ENCODE peak calls at places on chromosomes 11 and 22, in seven cellular contexts. S, D, K, P, M, O and Z are unnamed samples.

GRCh38 chr11:69378303-69379141 is 84.6 kb downstream of the MYEOV start:
- DNase-seq in S (no peak), D (no peak), K (no peak), P (peak), M (no peak), O (no peak), Z (no peak)

GRCh38 chr11:10885703-10886363 is 28.0 kb upstream of the ZBED5 start:
- DNase-seq in S (peak), D (no peak), K (no peak), P (no peak), M (no peak), O (no peak), Z (no peak)

GRCh38 chr11:64864473-64865285 is 13.7 kb downstream of the EHD1 start:
- DNase-seq in S (no peak), D (peak), K (peak), P (peak), M (no peak), O (no peak), Z (peak)

GRCh38 chr11:75376175-75376574 is 23.1 kb upstream of the RPS3 start:
- DNase-seq in S (no peak), D (no peak), K (no peak), P (no peak), M (no peak), O (no peak), Z (no peak)

GRCh38 chr22:49334976-49335375 is 492.7 kb downstream of the BRD1 start:
- DNase-seq in S (no peak), D (no peak), K (no peak), P (no peak), M (no peak), O (peak), Z (no peak)

GRCh38 chr22:41925783-41926460 is 684 bp downstream of the TNFRSF13C start:
- DNase-seq in S (peak), D (no peak), K (peak), P (no peak), M (peak), O (peak), Z (peak)

GRCh38 chr22:23128269-23129108 is 13.3 kb downstream of the RSPH14 start:
- DNase-seq in S (peak), D (peak), K (peak), P (peak), M (peak), O (peak), Z (peak)

GRCh38 chr11:100980156-100980555 is 149.5 kb downstream of the PGR start:
- DNase-seq in S (peak), D (no peak), K (no peak), P (no peak), M (no peak), O (no peak), Z (no peak)

GRCh38 chr22:40728731-40729189 is 49.5 kb downstream of the MCHR1 start:
- DNase-seq in S (no peak), D (no peak), K (no peak), P (no peak), M (no peak), O (peak), Z (no peak)

GRCh38 chr11:7564803-7565202 is 51.0 kb downstream of the PPFIBP2 start:
- DNase-seq in S (no peak), D (no peak), K (no peak), P (no peak), M (no peak), O (no peak), Z (no peak)

GRCh38 chr11:108115495-108116140 is 5.7 kb upstream of the ACAT1 start:
- DNase-seq in S (peak), D (peak), K (peak), P (peak), M (peak), O (peak), Z (peak)

GRCh38 chr11:117226388-117227385 is 5.2 kb downstream of the PCSK7 start:
- DNase-seq in S (peak), D (peak), K (peak), P (no peak), M (peak), O (peak), Z (peak)

GRCh38 chr11:59437770-59438169 is 1.5 kb downstream of the OR5A1 start:
- DNase-seq in S (no peak), D (no peak), K (no peak), P (no peak), M (no peak), O (no peak), Z (no peak)

GRCh38 chr11:3060436-3061025 is 3.3 kb upstream of the CARS1 start:
- DNase-seq in S (no peak), D (no peak), K (no peak), P (no peak), M (no peak), O (no peak), Z (no peak)

GRCh38 chr22:32950366-32950765 is 107.8 kb downstream of the SYN3 start:
- DNase-seq in S (no peak), D (no peak), K (no peak), P (no peak), M (no peak), O (no peak), Z (no peak)

GRCh38 chr11:8671242-8671641 is 11.2 kb downstream of the TRIM66 start:
- DNase-seq in S (peak), D (peak), K (peak), P (no peak), M (peak), O (no peak), Z (peak)

GRCh38 chr11:48019230-48019584 is 38.8 kb downstream of the PTPRJ start:
- DNase-seq in S (no peak), D (no peak), K (no peak), P (no peak), M (no peak), O (no peak), Z (no peak)

GRCh38 chr11:75558939-75559843 is 2.9 kb upstream of the SERPINH1 start:
- DNase-seq in S (no peak), D (peak), K (no peak), P (no peak), M (no peak), O (no peak), Z (peak)

GRCh38 chr11:44629732-44630345 is 64.4 kb downstream of the CD82 start:
- DNase-seq in S (no peak), D (no peak), K (no peak), P (no peak), M (no peak), O (peak), Z (no peak)

GRCh38 chr11:22656128-22656527 is 10.3 kb upstream of the GAS2 start:
- DNase-seq in S (no peak), D (no peak), K (no peak), P (no peak), M (no peak), O (no peak), Z (no peak)

GRCh38 chr11:118434123-118434552 is 2.2 kb upstream of the KMT2A start:
- DNase-seq in S (no peak), D (no peak), K (no peak), P (no peak), M (no peak), O (no peak), Z (no peak)

GRCh38 chr11:59062602-59063529 is 23.2 kb upstream of the GLYATL1B start:
- DNase-seq in S (peak), D (no peak), K (no peak), P (no peak), M (no peak), O (no peak), Z (no peak)

GRCh38 chr11:19087658-19088057 is 27.1 kb upstream of the MRGPRX2 start:
- DNase-seq in S (no peak), D (no peak), K (no peak), P (no peak), M (no peak), O (no peak), Z (no peak)

GRCh38 chr11:105838668-105839403 is 183.2 kb downstream of the MSANTD4 start:
- DNase-seq in S (no peak), D (no peak), K (no peak), P (no peak), M (no peak), O (no peak), Z (no peak)

GRCh38 chr11:110711776-110712642 is at the start of gene ARHGAP20:
- DNase-seq in S (peak), D (peak), K (peak), P (peak), M (peak), O (peak), Z (peak)

GRCh38 chr11:36463781-36464180 is 46.3 kb downstream of the TRAF6 start:
- DNase-seq in S (no peak), D (no peak), K (no peak), P (no peak), M (no peak), O (no peak), Z (no peak)

GRCh38 chr11:91513734-91514133 is 710.9 kb upstream of the FAT3 start:
- DNase-seq in S (peak), D (no peak), K (no peak), P (no peak), M (no peak), O (no peak), Z (no peak)

GRCh38 chr11:102177974-102178631 is 67.9 kb downstream of the YAP1 start:
- DNase-seq in S (peak), D (no peak), K (no peak), P (no peak), M (peak), O (no peak), Z (no peak)

GRCh38 chr11:15893080-15893492 is 463.3 kb downstream of the SOX6 start:
- DNase-seq in S (no peak), D (no peak), K (no peak), P (no peak), M (no peak), O (no peak), Z (no peak)

GRCh38 chr11:27452147-27452546 is 20.4 kb downstream of the LGR4 start:
- DNase-seq in S (no peak), D (no peak), K (no peak), P (no peak), M (no peak), O (no peak), Z (no peak)

GRCh38 chr22:42473484-42474193 is 41.4 kb upstream of the NFAM1 start:
- DNase-seq in S (peak), D (no peak), K (no peak), P (no peak), M (no peak), O (no peak), Z (no peak)

GRCh38 chr11:88555018-88555828 is 217.7 kb upstream of the CTSC start:
- DNase-seq in S (peak), D (peak), K (no peak), P (peak), M (no peak), O (no peak), Z (no peak)

GRCh38 chr22:21699643-21700042 is 33.8 kb downstream of the PPIL2 start:
- DNase-seq in S (no peak), D (no peak), K (no peak), P (no peak), M (no peak), O (no peak), Z (no peak)

GRCh38 chr11:18526130-18526520 is 617 bp downstream of the TSG101 start:
- DNase-seq in S (no peak), D (no peak), K (no peak), P (no peak), M (no peak), O (no peak), Z (no peak)

DNA sequence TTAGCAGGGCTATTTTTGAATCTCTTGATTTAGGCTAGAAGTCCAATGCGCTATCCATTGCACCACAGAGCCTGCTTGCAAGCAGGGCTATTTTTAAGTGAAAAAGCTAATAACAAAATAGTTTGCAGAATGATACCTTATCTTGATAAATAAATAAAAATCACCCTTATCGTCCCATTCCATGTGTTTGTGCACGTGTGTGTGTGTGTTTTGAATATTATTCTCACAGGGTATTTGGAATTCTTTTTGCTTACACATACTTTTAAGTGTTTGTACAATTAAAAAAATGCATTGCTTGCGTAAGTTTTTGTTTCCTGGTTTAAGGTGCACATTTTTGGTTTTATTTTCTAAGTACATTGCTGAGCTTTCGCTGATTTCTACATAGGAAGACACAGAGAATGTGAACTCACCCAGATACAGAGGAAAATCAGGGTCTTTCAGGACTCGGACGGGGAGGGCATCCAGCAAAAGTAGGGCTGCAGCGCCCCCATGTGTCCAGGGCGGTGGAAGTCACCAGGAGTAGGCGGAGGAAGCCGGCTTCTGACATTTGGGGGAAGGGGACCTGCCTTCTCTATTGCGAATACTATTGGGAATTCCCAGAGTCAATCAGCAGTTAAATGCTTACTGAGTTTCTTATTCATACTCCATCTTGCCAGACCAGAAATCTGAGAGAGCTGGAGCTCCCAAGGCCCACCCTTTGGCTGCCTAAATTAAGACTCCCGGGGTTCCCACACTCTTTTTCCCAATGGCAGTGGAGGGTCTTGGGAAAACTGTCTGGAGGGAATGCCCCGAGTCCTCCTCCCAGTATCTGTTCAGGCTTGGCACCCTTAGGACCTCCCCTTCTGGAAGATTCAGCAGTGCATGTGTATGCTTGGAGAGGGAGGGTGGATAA is 27.2 kb downstream of the SLC1A2 start:
- DNase-seq in S (peak), D (peak), K (peak), P (peak), M (peak), O (peak), Z (peak)
- H3K4me3 ChIP-seq in S (no peak), D (no peak), K (no peak), P (no peak), M (no peak), O (no peak), Z (no peak)

GRCh38 chr11:46574656-46575055 is 19.2 kb downstream of the AMBRA1 start:
- DNase-seq in S (no peak), D (no peak), K (no peak), P (no peak), M (no peak), O (no peak), Z (no peak)

GRCh38 chr11:46565248-46565835 is 28.5 kb downstream of the AMBRA1 start:
- DNase-seq in S (no peak), D (no peak), K (no peak), P (no peak), M (no peak), O (no peak), Z (no peak)

GRCh38 chr11:46570790-46571398 is 22.9 kb downstream of the AMBRA1 start:
- DNase-seq in S (no peak), D (no peak), K (no peak), P (no peak), M (no peak), O (no peak), Z (no peak)
- TF ChIP-seq POLR2A in S (no peak), D (no peak), K (no peak), P (no peak), M (no peak), O (no peak), Z (no peak)

GRCh38 chr11:115665345-115665901 is 161.2 kb upstream of the CADM1 start:
- DNase-seq in S (no peak), D (no peak), K (no peak), P (no peak), M (no peak), O (no peak), Z (peak)
- H3K4me3 ChIP-seq in S (no peak), D (no peak), K (no peak), P (no peak), M (no peak), O (no peak), Z (no peak)

GRCh38 chr22:44337658-44338004 is 24.9 kb upstream of the SHISAL1 start:
- DNase-seq in S (peak), D (peak), K (no peak), P (no peak), M (no peak), O (peak), Z (no peak)
- TF ChIP-seq POLR2A in S (no peak), D (no peak), K (no peak), P (no peak), M (no peak), O (no peak), Z (no peak)

GRCh38 chr11:61587951-61588695 is 7.2 kb upstream of the SYT7 start:
- DNase-seq in S (peak), D (peak), K (peak), P (no peak), M (peak), O (peak), Z (peak)

GRCh38 chr11:61585115-61585514 is 4.2 kb upstream of the SYT7 start:
- DNase-seq in S (no peak), D (no peak), K (no peak), P (no peak), M (no peak), O (no peak), Z (no peak)

GRCh38 chr11:61587541-61587941 is 6.7 kb upstream of the SYT7 start:
- DNase-seq in S (no peak), D (peak), K (no peak), P (no peak), M (peak), O (peak), Z (peak)

GRCh38 chr11:61589961-61590360 is 9.1 kb upstream of the SYT7 start:
- DNase-seq in S (no peak), D (no peak), K (no peak), P (no peak), M (no peak), O (no peak), Z (no peak)

GRCh38 chr11:61586792-61587430 is 6.0 kb upstream of the SYT7 start:
- DNase-seq in S (no peak), D (no peak), K (no peak), P (no peak), M (no peak), O (no peak), Z (no peak)
- H3K4me3 ChIP-seq in S (no peak), D (peak), K (peak), P (peak), M (no peak), O (peak), Z (no peak)

GRCh38 chr11:114362958-114363357 is 37.4 kb downstream of the C11orf71 start:
- DNase-seq in S (no peak), D (no peak), K (no peak), P (no peak), M (no peak), O (no peak), Z (no peak)

GRCh38 chr11:114368918-114369680 is 31.2 kb downstream of the C11orf71 start:
- DNase-seq in S (no peak), D (no peak), K (no peak), P (no peak), M (no peak), O (no peak), Z (no peak)

GRCh38 chr11:114367244-114367957 is 32.9 kb downstream of the C11orf71 start:
- DNase-seq in S (no peak), D (no peak), K (no peak), P (no peak), M (no peak), O (no peak), Z (no peak)

DNA sequence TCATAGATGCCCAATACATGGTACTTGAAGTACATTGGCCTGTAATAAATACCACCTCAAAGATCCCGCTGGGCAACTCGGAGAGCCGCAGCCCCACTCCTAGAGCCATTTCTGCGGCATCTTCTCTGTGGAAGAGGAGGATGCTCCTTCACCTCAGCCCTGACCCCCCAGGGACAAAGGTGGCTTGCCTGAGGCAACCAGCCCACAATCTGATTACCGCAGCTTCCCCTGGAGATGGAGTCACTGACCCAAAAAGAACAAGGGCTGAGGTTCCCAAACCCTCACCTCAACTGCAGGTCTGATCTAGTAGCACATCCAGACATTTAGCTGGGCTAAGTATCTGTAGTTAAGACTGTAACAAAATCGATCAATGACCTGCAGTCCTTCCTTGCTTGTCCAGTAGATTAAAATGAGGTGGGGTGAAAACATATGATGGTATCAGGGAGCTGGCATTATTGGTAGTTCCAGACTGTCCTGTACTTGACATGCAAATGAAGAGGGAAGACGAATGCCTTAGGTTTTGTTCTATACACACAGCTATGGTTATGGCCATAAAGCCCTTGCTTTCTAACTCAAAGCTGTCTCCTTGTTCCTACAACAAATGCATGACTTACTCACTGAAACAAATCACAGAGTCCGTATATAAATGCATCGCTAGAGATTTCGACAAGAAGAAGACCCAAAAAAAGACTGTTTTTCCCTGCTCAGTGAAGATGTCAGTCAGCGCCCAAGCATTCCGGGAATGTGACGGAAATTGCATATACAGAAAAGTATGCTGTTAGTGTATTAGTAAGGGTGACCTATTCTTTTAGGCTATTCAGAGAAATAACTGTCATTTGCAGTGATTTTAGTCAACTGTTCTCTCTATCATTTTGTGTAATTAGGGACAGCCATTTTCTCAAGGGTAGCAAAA is 33.7 kb downstream of the C11orf71 start:
- DNase-seq in S (peak), D (no peak), K (no peak), P (no peak), M (no peak), O (no peak), Z (no peak)
- TF ChIP-seq POLR2A in S (no peak), D (no peak), K (no peak), P (no peak), M (no peak), O (no peak), Z (no peak)